ENCODE peak calls at places on chromosomes 13 and 19, in seven cellular contexts. One of them, this sample, is unnamed. For H3K4me1, the result is how much of the 10 kb centered on the place peaks cover.

GRCh38 chr19:41269055-41269454 is 4.9 kb downstream of the HNRNPUL1 start:
- DNase-seq in MM.1S: no peak
- DNase-seq in endothelial cell of umbilical vein: no peak
- DNase-seq in K562: no peak
- DNase-seq in mammary epithelial cell: no peak
- DNase-seq in SK-N-SH: no peak
- DNase-seq in PC-9: no peak
- DNase-seq in this sample: no peak

GRCh38 chr19:49421039-49421877 is 2.0 kb downstream of the PTH2 start:
- DNase-seq in MM.1S: no peak
- DNase-seq in endothelial cell of umbilical vein: peak
- DNase-seq in K562: peak
- DNase-seq in mammary epithelial cell: peak
- DNase-seq in SK-N-SH: peak
- DNase-seq in PC-9: peak
- DNase-seq in this sample: peak

GRCh38 chr19:42191855-42192254 is 25.6 kb downstream of the DEDD2 start:
- DNase-seq in MM.1S: no peak
- DNase-seq in endothelial cell of umbilical vein: no peak
- DNase-seq in K562: no peak
- DNase-seq in mammary epithelial cell: peak
- DNase-seq in SK-N-SH: no peak
- DNase-seq in PC-9: peak
- DNase-seq in this sample: no peak

GRCh38 chr19:30649934-30650614 is 277.9 kb downstream of the ZNF536 start:
- DNase-seq in MM.1S: peak
- DNase-seq in endothelial cell of umbilical vein: peak
- DNase-seq in K562: peak
- DNase-seq in mammary epithelial cell: peak
- DNase-seq in SK-N-SH: peak
- DNase-seq in PC-9: peak
- DNase-seq in this sample: peak

GRCh38 chr13:36130168-36130541 is 1.0 kb downstream of the DCLK1 start:
- DNase-seq in MM.1S: no peak
- DNase-seq in endothelial cell of umbilical vein: no peak
- DNase-seq in K562: no peak
- DNase-seq in mammary epithelial cell: no peak
- DNase-seq in SK-N-SH: no peak
- DNase-seq in PC-9: no peak
- DNase-seq in this sample: no peak

GRCh38 chr13:67372868-67373464 is 142.8 kb upstream of the PCDH9 start:
- DNase-seq in MM.1S: no peak
- DNase-seq in endothelial cell of umbilical vein: no peak
- DNase-seq in K562: no peak
- DNase-seq in mammary epithelial cell: no peak
- DNase-seq in SK-N-SH: no peak
- DNase-seq in PC-9: no peak
- DNase-seq in this sample: no peak

GRCh38 chr13:42548731-42549554 is 25.0 kb upstream of the TNFSF11 start:
- DNase-seq in MM.1S: no peak
- DNase-seq in endothelial cell of umbilical vein: peak
- DNase-seq in K562: peak
- DNase-seq in mammary epithelial cell: no peak
- DNase-seq in SK-N-SH: no peak
- DNase-seq in PC-9: no peak
- DNase-seq in this sample: no peak

GRCh38 chr19:19490247-19490968 is 24.9 kb downstream of the TSSK6 start:
- DNase-seq in MM.1S: peak
- DNase-seq in endothelial cell of umbilical vein: peak
- DNase-seq in K562: peak
- DNase-seq in mammary epithelial cell: peak
- DNase-seq in SK-N-SH: peak
- DNase-seq in PC-9: peak
- DNase-seq in this sample: peak

GRCh38 chr19:1245884-1246816 is 2.2 kb upstream of the MIDN start:
- DNase-seq in MM.1S: no peak
- DNase-seq in endothelial cell of umbilical vein: no peak
- DNase-seq in K562: no peak
- DNase-seq in mammary epithelial cell: no peak
- DNase-seq in SK-N-SH: no peak
- DNase-seq in PC-9: no peak
- DNase-seq in this sample: peak

GRCh38 chr13:38636756-38637155 is 50.1 kb upstream of the FREM2 start:
- DNase-seq in MM.1S: no peak
- DNase-seq in endothelial cell of umbilical vein: no peak
- DNase-seq in K562: no peak
- DNase-seq in mammary epithelial cell: no peak
- DNase-seq in SK-N-SH: no peak
- DNase-seq in PC-9: peak
- DNase-seq in this sample: no peak

GRCh38 chr19:14381689-14382474 is 638 bp downstream of the ADGRE5 start:
- DNase-seq in MM.1S: no peak
- DNase-seq in endothelial cell of umbilical vein: no peak
- DNase-seq in K562: peak
- DNase-seq in mammary epithelial cell: peak
- DNase-seq in SK-N-SH: no peak
- DNase-seq in PC-9: peak
- DNase-seq in this sample: no peak

GRCh38 chr19:7637374-7638256 is 705 bp downstream of the STXBP2 start:
- DNase-seq in MM.1S: no peak
- DNase-seq in endothelial cell of umbilical vein: peak
- DNase-seq in K562: peak
- DNase-seq in mammary epithelial cell: peak
- DNase-seq in SK-N-SH: no peak
- DNase-seq in PC-9: peak
- DNase-seq in this sample: peak

GRCh38 chr13:44271915-44272341 is 101.7 kb upstream of the SERP2 start:
- DNase-seq in MM.1S: no peak
- DNase-seq in endothelial cell of umbilical vein: no peak
- DNase-seq in K562: no peak
- DNase-seq in mammary epithelial cell: no peak
- DNase-seq in SK-N-SH: peak
- DNase-seq in PC-9: no peak
- DNase-seq in this sample: no peak

GRCh38 chr19:12779162-12779993 is 4.0 kb upstream of the HOOK2 start:
- DNase-seq in MM.1S: no peak
- DNase-seq in endothelial cell of umbilical vein: peak
- DNase-seq in K562: peak
- DNase-seq in mammary epithelial cell: peak
- DNase-seq in SK-N-SH: peak
- DNase-seq in PC-9: peak
- DNase-seq in this sample: peak

DNA sequence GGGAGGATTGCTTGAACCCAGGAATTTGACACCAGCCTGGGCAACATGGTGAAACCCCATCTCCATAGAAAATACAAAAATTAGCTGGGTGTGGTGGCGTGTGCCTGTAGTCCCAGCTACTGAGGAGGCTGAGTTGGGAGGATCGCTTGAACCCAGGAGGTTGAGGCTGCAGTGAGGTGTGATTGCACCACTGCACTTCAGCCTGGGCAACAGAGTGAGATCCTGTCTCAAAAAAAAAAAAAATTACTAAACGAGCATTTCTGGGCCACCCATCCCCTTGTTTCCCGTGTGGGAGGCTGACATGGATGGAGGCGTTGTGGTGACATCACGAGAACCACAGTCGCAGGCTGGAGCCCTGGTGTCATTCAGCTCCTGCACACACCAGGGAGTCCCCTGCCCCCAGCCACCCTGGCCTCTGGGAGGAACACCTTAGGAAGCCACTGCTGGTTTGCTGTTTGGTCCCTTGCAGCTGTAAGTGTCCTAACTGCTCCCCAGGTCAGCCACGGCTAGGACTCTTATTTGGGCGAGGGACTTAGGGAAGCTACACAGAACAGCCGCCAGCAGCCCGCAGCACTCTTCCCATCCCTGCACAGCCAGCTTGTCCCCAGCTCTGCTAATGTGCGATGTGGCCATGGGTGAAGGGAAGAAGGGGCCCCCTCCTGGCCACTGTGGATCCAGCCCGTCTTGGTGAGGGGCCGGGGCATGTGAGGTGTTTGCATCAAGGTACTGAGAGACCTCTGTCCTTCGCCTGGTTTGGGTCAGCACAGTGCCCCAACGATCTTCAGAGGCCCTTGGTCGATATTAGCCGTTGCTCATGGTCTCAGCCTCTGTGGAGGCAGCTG is 12.7 kb downstream of the NKPD1 start:
- DNase-seq in MM.1S: no peak
- DNase-seq in endothelial cell of umbilical vein: no peak
- DNase-seq in K562: peak
- DNase-seq in mammary epithelial cell: no peak
- DNase-seq in SK-N-SH: no peak
- DNase-seq in PC-9: no peak
- DNase-seq in this sample: peak
- TF ChIP-seq CTCF in MM.1S: no peak
- TF ChIP-seq CTCF in endothelial cell of umbilical vein: no peak
- TF ChIP-seq CTCF in K562: peak
- TF ChIP-seq CTCF in mammary epithelial cell: no peak
- TF ChIP-seq CTCF in SK-N-SH: no peak
- TF ChIP-seq CTCF in PC-9: no peak
- TF ChIP-seq CTCF in this sample: peak

GRCh38 chr19:51703655-51704515 is 10.8 kb downstream of the SPACA6 start:
- DNase-seq in MM.1S: no peak
- DNase-seq in endothelial cell of umbilical vein: peak
- DNase-seq in K562: peak
- DNase-seq in mammary epithelial cell: peak
- DNase-seq in SK-N-SH: peak
- DNase-seq in PC-9: peak
- DNase-seq in this sample: peak

GRCh38 chr19:51704601-51705000 is 11.5 kb downstream of the SPACA6 start:
- DNase-seq in MM.1S: no peak
- DNase-seq in endothelial cell of umbilical vein: no peak
- DNase-seq in K562: no peak
- DNase-seq in mammary epithelial cell: no peak
- DNase-seq in SK-N-SH: no peak
- DNase-seq in PC-9: no peak
- DNase-seq in this sample: no peak

GRCh38 chr19:51701468-51702100 is 8.5 kb downstream of the SPACA6 start:
- DNase-seq in MM.1S: no peak
- DNase-seq in endothelial cell of umbilical vein: no peak
- DNase-seq in K562: peak
- DNase-seq in mammary epithelial cell: no peak
- DNase-seq in SK-N-SH: peak
- DNase-seq in PC-9: no peak
- DNase-seq in this sample: no peak

GRCh38 chr19:51702754-51703654 is 9.9 kb downstream of the SPACA6 start:
- DNase-seq in MM.1S: no peak
- DNase-seq in endothelial cell of umbilical vein: peak
- DNase-seq in K562: peak
- DNase-seq in mammary epithelial cell: no peak
- DNase-seq in SK-N-SH: peak
- DNase-seq in PC-9: peak
- DNase-seq in this sample: peak

GRCh38 chr19:51702103-51702753 is 9.1 kb downstream of the SPACA6 start:
- DNase-seq in MM.1S: no peak
- DNase-seq in endothelial cell of umbilical vein: peak
- DNase-seq in K562: peak
- DNase-seq in mammary epithelial cell: peak
- DNase-seq in SK-N-SH: peak
- DNase-seq in PC-9: peak
- DNase-seq in this sample: peak
- H3K4me2 ChIP-seq in MM.1S: no peak
- H3K4me2 ChIP-seq in endothelial cell of umbilical vein: no peak
- H3K4me2 ChIP-seq in K562: peak
- H3K4me2 ChIP-seq in mammary epithelial cell: no peak
- H3K4me2 ChIP-seq in SK-N-SH: no peak
- H3K4me2 ChIP-seq in PC-9: no peak
- H3K4me2 ChIP-seq in this sample: peak

GRCh38 chr19:4089400-4089908 is 22.8 kb upstream of the ZBTB7A start:
- DNase-seq in MM.1S: no peak
- DNase-seq in endothelial cell of umbilical vein: no peak
- DNase-seq in K562: no peak
- DNase-seq in mammary epithelial cell: no peak
- DNase-seq in SK-N-SH: no peak
- DNase-seq in PC-9: no peak
- DNase-seq in this sample: no peak

GRCh38 chr19:4086336-4086953 is 19.7 kb upstream of the ZBTB7A start:
- DNase-seq in MM.1S: no peak
- DNase-seq in endothelial cell of umbilical vein: no peak
- DNase-seq in K562: no peak
- DNase-seq in mammary epithelial cell: no peak
- DNase-seq in SK-N-SH: no peak
- DNase-seq in PC-9: no peak
- DNase-seq in this sample: no peak

GRCh38 chr19:4089946-4090345 is 23.2 kb upstream of the ZBTB7A start:
- DNase-seq in MM.1S: no peak
- DNase-seq in endothelial cell of umbilical vein: no peak
- DNase-seq in K562: no peak
- DNase-seq in mammary epithelial cell: no peak
- DNase-seq in SK-N-SH: no peak
- DNase-seq in PC-9: no peak
- DNase-seq in this sample: no peak

GRCh38 chr19:4088975-4089374 is 22.3 kb upstream of the ZBTB7A start:
- DNase-seq in MM.1S: no peak
- DNase-seq in endothelial cell of umbilical vein: no peak
- DNase-seq in K562: peak
- DNase-seq in mammary epithelial cell: no peak
- DNase-seq in SK-N-SH: no peak
- DNase-seq in PC-9: no peak
- DNase-seq in this sample: no peak

DNA sequence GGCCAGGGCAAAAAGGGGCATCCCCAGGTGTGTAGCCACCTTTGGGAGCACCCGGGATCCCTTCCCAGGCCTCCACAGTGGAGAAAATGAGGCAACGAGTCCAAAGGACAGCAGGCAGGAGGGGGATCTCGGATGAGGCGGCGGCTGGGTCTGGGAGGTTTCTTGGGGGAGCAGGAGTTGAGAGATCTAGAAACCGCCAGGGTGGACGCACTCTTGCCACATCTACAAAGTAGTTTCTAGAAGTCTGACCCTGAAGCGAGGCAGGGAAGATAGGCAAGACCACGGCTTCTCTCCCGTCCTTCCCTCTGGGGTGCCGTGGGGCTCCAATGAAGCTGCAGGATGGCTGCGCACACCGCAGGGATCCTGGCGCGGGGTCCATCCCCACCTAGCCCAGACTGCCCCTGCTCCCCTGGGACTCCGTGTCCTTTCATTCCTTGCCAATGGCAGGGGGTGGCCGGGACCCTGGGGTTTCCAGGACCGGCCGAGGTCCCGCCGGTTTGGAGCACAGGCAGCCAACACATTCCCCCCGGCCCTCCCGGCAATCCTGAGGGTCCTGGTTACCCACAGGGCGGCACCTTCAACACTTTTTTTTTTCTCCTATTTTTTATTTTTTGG is 21.5 kb upstream of the ZBTB7A start:
- DNase-seq in MM.1S: no peak
- DNase-seq in endothelial cell of umbilical vein: no peak
- DNase-seq in K562: no peak
- DNase-seq in mammary epithelial cell: no peak
- DNase-seq in SK-N-SH: no peak
- DNase-seq in PC-9: no peak
- DNase-seq in this sample: no peak
- H3K4me1 ChIP-seq in MM.1S: under half
- H3K4me1 ChIP-seq in endothelial cell of umbilical vein: under half
- H3K4me1 ChIP-seq in K562: half or more
- H3K4me1 ChIP-seq in mammary epithelial cell: under half
- H3K4me1 ChIP-seq in SK-N-SH: under half
- H3K4me1 ChIP-seq in PC-9: under half
- H3K4me1 ChIP-seq in this sample: under half

DNA sequence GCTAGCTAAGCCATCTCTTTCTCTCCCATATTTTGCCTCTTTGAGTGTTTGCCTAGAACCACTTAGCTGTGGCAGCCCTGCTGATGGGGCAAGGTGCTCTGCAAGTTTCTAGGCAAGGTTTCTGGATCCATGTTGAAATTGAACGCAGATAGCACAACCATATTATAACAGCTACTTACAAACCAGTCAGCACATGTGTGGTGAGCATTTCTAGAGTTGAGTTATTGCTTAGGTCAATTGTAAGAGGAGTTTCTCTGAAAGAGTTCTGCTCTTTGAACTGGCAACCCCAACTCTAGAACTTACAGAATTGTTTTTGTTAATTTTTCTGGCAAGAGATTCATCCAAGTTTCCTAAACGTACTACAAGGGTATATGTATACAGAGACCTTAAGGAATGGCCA is 103.3 kb downstream of the GGACT start:
- DNase-seq in MM.1S: no peak
- DNase-seq in endothelial cell of umbilical vein: no peak
- DNase-seq in K562: no peak
- DNase-seq in mammary epithelial cell: no peak
- DNase-seq in SK-N-SH: no peak
- DNase-seq in PC-9: no peak
- DNase-seq in this sample: no peak
- TF ChIP-seq CTCF in MM.1S: no peak
- TF ChIP-seq CTCF in endothelial cell of umbilical vein: no peak
- TF ChIP-seq CTCF in K562: no peak
- TF ChIP-seq CTCF in mammary epithelial cell: no peak
- TF ChIP-seq CTCF in SK-N-SH: no peak
- TF ChIP-seq CTCF in PC-9: no peak
- TF ChIP-seq CTCF in this sample: no peak

This sample was measured in neural progenitor cell.